ENCODE peak calls at places on chromosomes 6 and 20, in nine cellular contexts. One of them, this sample, is unnamed.

GRCh38 chr20:24034820-24035219 is 46.2 kb upstream of the GGTLC1 start:
- DNase-seq in fibroblast of lung: no peak
- DNase-seq in IMR-90: no peak
- DNase-seq in K562: no peak
- DNase-seq in astrocyte: no peak
- DNase-seq in hepatocyte: peak
- DNase-seq in neural progenitor cell: no peak
- DNase-seq in HepG2: peak
- DNase-seq in PC-9: peak
- DNase-seq in this sample: peak

GRCh38 chr6:68691120-68691519 is 56.0 kb downstream of the ADGRB3 start:
- DNase-seq in PC-9: no peak
- DNase-seq in HepG2: no peak
- DNase-seq in neural progenitor cell: no peak
- DNase-seq in IMR-90: no peak
- DNase-seq in astrocyte: no peak
- DNase-seq in K562: no peak
- DNase-seq in fibroblast of lung: no peak
- DNase-seq in hepatocyte: no peak
- DNase-seq in this sample: no peak

GRCh38 chr6:20403766-20404640 is 2.3 kb downstream of the E2F3 start:
- DNase-seq in PC-9: peak
- DNase-seq in IMR-90: peak
- DNase-seq in HepG2: peak
- DNase-seq in neural progenitor cell: peak
- DNase-seq in fibroblast of lung: peak
- DNase-seq in hepatocyte: peak
- DNase-seq in K562: peak
- DNase-seq in astrocyte: peak
- DNase-seq in this sample: peak

GRCh38 chr6:53497905-53498304 is 47.0 kb downstream of the GCLC start:
- DNase-seq in neural progenitor cell: no peak
- DNase-seq in IMR-90: no peak
- DNase-seq in K562: no peak
- DNase-seq in fibroblast of lung: no peak
- DNase-seq in hepatocyte: no peak
- DNase-seq in PC-9: no peak
- DNase-seq in astrocyte: no peak
- DNase-seq in HepG2: no peak
- DNase-seq in this sample: no peak

GRCh38 chr6:156976144-156977088 is 199.2 kb downstream of the ARID1B start:
- DNase-seq in astrocyte: peak
- DNase-seq in neural progenitor cell: peak
- DNase-seq in PC-9: no peak
- DNase-seq in HepG2: no peak
- DNase-seq in hepatocyte: no peak
- DNase-seq in K562: no peak
- DNase-seq in fibroblast of lung: no peak
- DNase-seq in IMR-90: no peak
- DNase-seq in this sample: no peak

GRCh38 chr20:55586626-55587025 is 418.7 kb downstream of the CBLN4 start:
- DNase-seq in fibroblast of lung: no peak
- DNase-seq in astrocyte: no peak
- DNase-seq in IMR-90: no peak
- DNase-seq in K562: no peak
- DNase-seq in PC-9: no peak
- DNase-seq in HepG2: no peak
- DNase-seq in hepatocyte: no peak
- DNase-seq in neural progenitor cell: peak
- DNase-seq in this sample: no peak

GRCh38 chr20:10641893-10642292 is 31.9 kb downstream of the JAG1 start:
- DNase-seq in astrocyte: no peak
- DNase-seq in hepatocyte: no peak
- DNase-seq in fibroblast of lung: no peak
- DNase-seq in IMR-90: no peak
- DNase-seq in K562: no peak
- DNase-seq in neural progenitor cell: no peak
- DNase-seq in HepG2: no peak
- DNase-seq in PC-9: no peak
- DNase-seq in this sample: no peak

GRCh38 chr6:16681260-16681873 is 79.9 kb downstream of the ATXN1 start:
- DNase-seq in IMR-90: peak
- DNase-seq in HepG2: peak
- DNase-seq in hepatocyte: peak
- DNase-seq in astrocyte: peak
- DNase-seq in K562: no peak
- DNase-seq in PC-9: peak
- DNase-seq in fibroblast of lung: peak
- DNase-seq in neural progenitor cell: no peak
- DNase-seq in this sample: peak

GRCh38 chr6:1890987-1891386 is 281.3 kb downstream of the FOXC1 start:
- DNase-seq in hepatocyte: no peak
- DNase-seq in astrocyte: no peak
- DNase-seq in neural progenitor cell: no peak
- DNase-seq in K562: no peak
- DNase-seq in HepG2: no peak
- DNase-seq in PC-9: no peak
- DNase-seq in IMR-90: no peak
- DNase-seq in fibroblast of lung: no peak
- DNase-seq in this sample: no peak

GRCh38 chr6:1892716-1893115 is 283.0 kb downstream of the FOXC1 start:
- DNase-seq in IMR-90: no peak
- DNase-seq in HepG2: no peak
- DNase-seq in astrocyte: no peak
- DNase-seq in fibroblast of lung: no peak
- DNase-seq in hepatocyte: no peak
- DNase-seq in K562: no peak
- DNase-seq in neural progenitor cell: no peak
- DNase-seq in PC-9: no peak
- DNase-seq in this sample: no peak

GRCh38 chr6:1894954-1895353 is 285.2 kb downstream of the FOXC1 start:
- DNase-seq in HepG2: no peak
- DNase-seq in neural progenitor cell: no peak
- DNase-seq in IMR-90: no peak
- DNase-seq in astrocyte: peak
- DNase-seq in hepatocyte: no peak
- DNase-seq in PC-9: peak
- DNase-seq in K562: no peak
- DNase-seq in fibroblast of lung: no peak
- DNase-seq in this sample: peak

GRCh38 chr6:1895721-1896120 is 286.0 kb downstream of the FOXC1 start:
- DNase-seq in hepatocyte: no peak
- DNase-seq in fibroblast of lung: no peak
- DNase-seq in PC-9: no peak
- DNase-seq in neural progenitor cell: no peak
- DNase-seq in astrocyte: peak
- DNase-seq in IMR-90: peak
- DNase-seq in K562: no peak
- DNase-seq in HepG2: no peak
- DNase-seq in this sample: peak

DNA sequence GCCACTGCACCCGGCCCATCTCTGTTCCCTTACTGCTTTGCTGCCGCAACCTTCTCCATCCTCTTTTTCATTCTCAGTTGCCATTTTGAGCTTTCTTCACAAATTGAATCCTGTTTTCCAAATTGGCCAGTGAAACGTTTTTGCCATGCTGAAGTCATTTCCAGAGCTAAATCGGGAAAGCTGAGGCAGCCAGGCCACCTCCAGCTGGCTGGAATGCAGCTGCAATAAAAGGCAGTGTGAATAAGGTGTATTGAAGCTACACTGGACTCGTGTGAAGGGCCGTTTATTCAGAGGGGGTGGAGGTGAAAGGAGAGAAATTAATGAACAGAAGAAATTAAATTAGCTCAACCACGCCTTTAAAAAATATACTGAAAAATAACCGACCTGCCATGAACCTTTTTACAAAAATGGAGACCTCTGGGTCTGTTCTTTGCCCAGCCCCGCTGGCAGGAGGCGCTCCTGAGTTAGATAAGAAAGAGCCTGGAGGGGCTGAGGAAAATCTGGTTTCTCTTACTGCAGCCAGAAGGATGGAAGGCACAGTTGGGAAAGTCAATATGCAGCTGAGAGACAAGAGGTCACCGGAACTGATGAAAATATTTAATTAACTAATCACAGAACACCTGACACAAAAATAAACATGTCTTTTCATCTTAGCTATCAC is 283.9 kb downstream of the FOXC1 start:
- DNase-seq in PC-9: no peak
- DNase-seq in neural progenitor cell: peak
- DNase-seq in HepG2: no peak
- DNase-seq in K562: peak
- DNase-seq in fibroblast of lung: peak
- DNase-seq in astrocyte: no peak
- DNase-seq in IMR-90: no peak
- DNase-seq in hepatocyte: no peak
- DNase-seq in this sample: peak
- TF ChIP-seq CTCF in PC-9: no peak
- TF ChIP-seq CTCF in neural progenitor cell: peak
- TF ChIP-seq CTCF in HepG2: peak
- TF ChIP-seq CTCF in K562: peak
- TF ChIP-seq CTCF in fibroblast of lung: no peak
- TF ChIP-seq CTCF in astrocyte: no peak
- TF ChIP-seq CTCF in IMR-90: peak
- TF ChIP-seq CTCF in hepatocyte: peak
- TF ChIP-seq CTCF in this sample: peak

GRCh38 chr6:168618546-168619315 is 177.7 kb downstream of the SMOC2 start:
- DNase-seq in neural progenitor cell: no peak
- DNase-seq in fibroblast of lung: no peak
- DNase-seq in hepatocyte: no peak
- DNase-seq in HepG2: no peak
- DNase-seq in PC-9: no peak
- DNase-seq in K562: no peak
- DNase-seq in IMR-90: no peak
- DNase-seq in astrocyte: no peak
- DNase-seq in this sample: no peak

GRCh38 chr6:168623736-168624135 is 182.8 kb downstream of the SMOC2 start:
- DNase-seq in fibroblast of lung: no peak
- DNase-seq in K562: no peak
- DNase-seq in hepatocyte: no peak
- DNase-seq in PC-9: no peak
- DNase-seq in IMR-90: no peak
- DNase-seq in astrocyte: no peak
- DNase-seq in HepG2: no peak
- DNase-seq in neural progenitor cell: no peak
- DNase-seq in this sample: no peak

GRCh38 chr6:168616807-168617756 is 176.1 kb downstream of the SMOC2 start:
- DNase-seq in IMR-90: no peak
- DNase-seq in HepG2: no peak
- DNase-seq in fibroblast of lung: no peak
- DNase-seq in K562: no peak
- DNase-seq in PC-9: no peak
- DNase-seq in hepatocyte: peak
- DNase-seq in neural progenitor cell: peak
- DNase-seq in astrocyte: no peak
- DNase-seq in this sample: no peak

GRCh38 chr6:168615837-168616236 is 174.9 kb downstream of the SMOC2 start:
- DNase-seq in hepatocyte: no peak
- DNase-seq in neural progenitor cell: no peak
- DNase-seq in fibroblast of lung: no peak
- DNase-seq in K562: no peak
- DNase-seq in IMR-90: no peak
- DNase-seq in HepG2: no peak
- DNase-seq in PC-9: no peak
- DNase-seq in astrocyte: no peak
- DNase-seq in this sample: no peak

GRCh38 chr6:168619560-168620314 is 178.8 kb downstream of the SMOC2 start:
- DNase-seq in hepatocyte: no peak
- DNase-seq in HepG2: no peak
- DNase-seq in astrocyte: no peak
- DNase-seq in neural progenitor cell: no peak
- DNase-seq in fibroblast of lung: no peak
- DNase-seq in PC-9: no peak
- DNase-seq in K562: no peak
- DNase-seq in IMR-90: no peak
- DNase-seq in this sample: no peak
- H3K4me3 ChIP-seq in hepatocyte: no peak
- H3K4me3 ChIP-seq in HepG2: no peak
- H3K4me3 ChIP-seq in astrocyte: no peak
- H3K4me3 ChIP-seq in neural progenitor cell: no peak
- H3K4me3 ChIP-seq in fibroblast of lung: no peak
- H3K4me3 ChIP-seq in PC-9: no peak
- H3K4me3 ChIP-seq in K562: no peak
- H3K4me3 ChIP-seq in IMR-90: no peak
- H3K4me3 ChIP-seq in this sample: no peak

GRCh38 chr6:105779113-105779512 is 307.0 kb upstream of the PRDM1 start:
- DNase-seq in neural progenitor cell: no peak
- DNase-seq in IMR-90: no peak
- DNase-seq in astrocyte: no peak
- DNase-seq in K562: no peak
- DNase-seq in hepatocyte: no peak
- DNase-seq in PC-9: no peak
- DNase-seq in fibroblast of lung: no peak
- DNase-seq in HepG2: no peak
- DNase-seq in this sample: no peak

GRCh38 chr6:105780146-105780860 is 305.8 kb upstream of the PRDM1 start:
- DNase-seq in HepG2: no peak
- DNase-seq in astrocyte: peak
- DNase-seq in neural progenitor cell: no peak
- DNase-seq in K562: no peak
- DNase-seq in fibroblast of lung: no peak
- DNase-seq in IMR-90: peak
- DNase-seq in hepatocyte: no peak
- DNase-seq in PC-9: peak
- DNase-seq in this sample: peak

GRCh38 chr6:105783333-105783945 is 302.7 kb upstream of the PRDM1 start:
- DNase-seq in neural progenitor cell: no peak
- DNase-seq in astrocyte: no peak
- DNase-seq in PC-9: no peak
- DNase-seq in hepatocyte: no peak
- DNase-seq in K562: no peak
- DNase-seq in fibroblast of lung: no peak
- DNase-seq in HepG2: no peak
- DNase-seq in IMR-90: no peak
- DNase-seq in this sample: no peak

GRCh38 chr6:105781905-105782304 is 304.2 kb upstream of the PRDM1 start:
- DNase-seq in HepG2: no peak
- DNase-seq in neural progenitor cell: no peak
- DNase-seq in hepatocyte: no peak
- DNase-seq in fibroblast of lung: no peak
- DNase-seq in IMR-90: no peak
- DNase-seq in K562: no peak
- DNase-seq in astrocyte: no peak
- DNase-seq in PC-9: no peak
- DNase-seq in this sample: no peak

GRCh38 chr6:105781248-105781647 is 304.9 kb upstream of the PRDM1 start:
- DNase-seq in fibroblast of lung: no peak
- DNase-seq in K562: peak
- DNase-seq in neural progenitor cell: no peak
- DNase-seq in PC-9: no peak
- DNase-seq in HepG2: no peak
- DNase-seq in astrocyte: no peak
- DNase-seq in IMR-90: no peak
- DNase-seq in hepatocyte: peak
- DNase-seq in this sample: peak
- H3K4me2 ChIP-seq in fibroblast of lung: no peak
- H3K4me2 ChIP-seq in K562: no peak
- H3K4me2 ChIP-seq in neural progenitor cell: no peak
- H3K4me2 ChIP-seq in PC-9: peak
- H3K4me2 ChIP-seq in HepG2: no peak
- H3K4me2 ChIP-seq in astrocyte: no peak
- H3K4me2 ChIP-seq in IMR-90: no peak
- H3K4me2 ChIP-seq in hepatocyte: no peak
- H3K4me2 ChIP-seq in this sample: no peak

GRCh38 chr20:48829940-48830339 is 2.1 kb upstream of the PREX1 start:
- DNase-seq in PC-9: no peak
- DNase-seq in astrocyte: no peak
- DNase-seq in neural progenitor cell: no peak
- DNase-seq in hepatocyte: no peak
- DNase-seq in HepG2: no peak
- DNase-seq in IMR-90: no peak
- DNase-seq in fibroblast of lung: no peak
- DNase-seq in K562: no peak
- DNase-seq in this sample: no peak

GRCh38 chr20:48826883-48827771 is 672 bp downstream of the PREX1 start:
- DNase-seq in IMR-90: no peak
- DNase-seq in neural progenitor cell: peak
- DNase-seq in HepG2: no peak
- DNase-seq in K562: no peak
- DNase-seq in astrocyte: no peak
- DNase-seq in hepatocyte: no peak
- DNase-seq in PC-9: no peak
- DNase-seq in fibroblast of lung: peak
- DNase-seq in this sample: peak

GRCh38 chr20:48826064-48826463 is 1.7 kb downstream of the PREX1 start:
- DNase-seq in K562: no peak
- DNase-seq in neural progenitor cell: peak
- DNase-seq in fibroblast of lung: no peak
- DNase-seq in HepG2: no peak
- DNase-seq in IMR-90: no peak
- DNase-seq in PC-9: no peak
- DNase-seq in hepatocyte: no peak
- DNase-seq in astrocyte: no peak
- DNase-seq in this sample: no peak

GRCh38 chr20:48828734-48829460 is 1.1 kb upstream of the PREX1 start:
- DNase-seq in fibroblast of lung: no peak
- DNase-seq in IMR-90: no peak
- DNase-seq in K562: no peak
- DNase-seq in astrocyte: no peak
- DNase-seq in PC-9: no peak
- DNase-seq in HepG2: no peak
- DNase-seq in neural progenitor cell: no peak
- DNase-seq in hepatocyte: no peak
- DNase-seq in this sample: no peak

DNA sequence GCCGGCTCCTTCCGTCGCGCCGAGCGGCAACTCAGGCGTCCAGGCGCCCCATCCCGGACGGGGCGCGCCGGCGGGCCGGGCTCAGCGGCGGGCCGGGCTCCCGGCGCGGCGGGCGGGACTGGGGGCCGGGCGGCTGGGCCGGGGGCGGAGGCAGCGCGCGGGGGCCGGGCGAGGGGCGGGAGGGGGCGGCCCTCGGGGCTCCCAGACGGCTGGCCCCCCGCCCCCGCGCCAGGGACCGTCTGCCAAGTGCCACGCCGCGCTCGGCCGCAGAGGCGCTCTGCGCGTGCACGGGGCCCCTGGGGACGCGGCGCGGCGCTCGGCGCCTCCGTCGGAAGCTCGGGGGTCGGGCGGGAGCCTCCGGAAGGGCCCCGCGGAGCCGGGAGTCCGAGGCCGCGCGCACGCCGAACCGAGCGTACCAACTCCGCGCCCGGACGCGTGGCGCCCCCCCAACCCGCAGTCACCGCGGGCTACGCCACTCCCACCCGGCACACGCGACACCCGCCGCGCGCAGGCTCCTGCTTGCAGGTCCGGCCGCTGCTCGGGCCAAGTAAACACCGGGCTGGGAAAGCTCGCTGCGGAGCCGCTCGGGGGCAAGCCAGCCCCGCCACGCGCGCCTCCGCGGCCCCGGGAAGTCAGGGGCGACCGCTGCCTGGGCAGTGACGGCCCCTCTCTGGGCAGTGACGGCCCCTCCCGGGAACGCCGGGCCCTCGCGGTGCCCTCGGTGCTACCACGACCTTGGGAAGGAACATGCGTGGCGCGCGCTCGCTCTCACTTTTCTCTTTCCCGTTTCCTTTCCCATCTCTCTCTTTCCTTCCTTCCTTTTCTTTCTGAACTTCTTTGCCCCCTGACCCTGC is at the start of gene PREX1:
- DNase-seq in K562: peak
- DNase-seq in neural progenitor cell: peak
- DNase-seq in fibroblast of lung: peak
- DNase-seq in HepG2: no peak
- DNase-seq in PC-9: no peak
- DNase-seq in astrocyte: peak
- DNase-seq in IMR-90: peak
- DNase-seq in hepatocyte: peak
- DNase-seq in this sample: peak
- TF ChIP-seq CTCF in K562: no peak
- TF ChIP-seq CTCF in neural progenitor cell: no peak
- TF ChIP-seq CTCF in fibroblast of lung: no peak
- TF ChIP-seq CTCF in HepG2: no peak
- TF ChIP-seq CTCF in PC-9: no peak
- TF ChIP-seq CTCF in astrocyte: no peak
- TF ChIP-seq CTCF in IMR-90: no peak
- TF ChIP-seq CTCF in hepatocyte: no peak
- TF ChIP-seq CTCF in this sample: no peak

This sample was measured in PC-3.